ENCODE peak calls at places on chromosomes 16 and 17, in nine cellular contexts. V is progenitor cell of endocrine pancreas; D is adipocyte; U is left ventricle myocardium superior; P is effector memory CD4-positive, alpha-beta T cell; I is PC-3; T is SK-N-MC; G is activated CD4-positive, CD25-positive, alpha-beta regulatory T cell; E is kidney epithelial cell. N is an unnamed sample.

GRCh38 chr17:61402978-61403845 is 3.6 kb downstream of the TBX2 start:
- DNase-seq in V (no peak), D (peak; percentile 77), U (peak; percentile 53), P (no peak), I (no peak), T (no peak), G (no peak), E (no peak), N (no peak)

GRCh38 chr17:7552621-7553051 is 3.8 kb downstream of the TNFSF12 start:
- DNase-seq in V (no peak), D (no peak), U (no peak), P (peak; percentile 21), I (no peak), T (no peak), G (no peak), E (no peak), N (no peak)

GRCh38 chr17:20267459-20267842 is 199.9 kb downstream of the LGALS9B start:
- DNase-seq in V (no peak), D (no peak), U (no peak), P (no peak), I (no peak), T (no peak), G (no peak), E (no peak), N (peak; percentile 7)

GRCh38 chr17:81097134-81097942 is 62.4 kb downstream of the BAIAP2 start:
- DNase-seq in V (peak; percentile 43), D (peak; percentile 96), U (peak; percentile 89), P (peak; percentile 12), I (peak; percentile 81), T (no peak), G (no peak), E (no peak), N (no peak)

GRCh38 chr17:7081341-7082062 is 1.5 kb upstream of the CLEC10A start:
- DNase-seq in V (no peak), D (no peak), U (peak; percentile 39), P (no peak), I (no peak), T (no peak), G (no peak), E (no peak), N (no peak)

GRCh38 chr17:40104570-40105471 is 4.4 kb upstream of the NR1D1 start:
- DNase-seq in V (no peak), D (no peak), U (no peak), P (no peak), I (no peak), T (no peak), G (no peak), E (no peak), N (no peak)

GRCh38 chr17:79698086-79698690 is 32.6 kb upstream of the ENPP7 start:
- DNase-seq in V (no peak), D (no peak), U (no peak), P (no peak), I (peak; percentile 26), T (no peak), G (no peak), E (no peak), N (no peak)

GRCh38 chr16:8621572-8622314 is at the start of gene METTL22:
- DNase-seq in V (peak; percentile 93), D (peak; percentile 95), U (peak; percentile 98), P (peak; percentile 83), I (peak; percentile 82), T (no peak), G (peak; percentile 89), E (peak; percentile 50), N (peak; percentile 87)

GRCh38 chr16:3193221-3194212 is 5.5 kb downstream of the OR1F1 start:
- DNase-seq in V (no peak), D (no peak), U (no peak), P (no peak), I (peak; percentile 15), T (no peak), G (no peak), E (no peak), N (no peak)

GRCh38 chr17:45361976-45362375 is 45.2 kb upstream of the MAP3K14 start:
- DNase-seq in V (no peak), D (no peak), U (no peak), P (no peak), I (no peak), T (no peak), G (no peak), E (no peak), N (no peak)

GRCh38 chr16:28212532-28212873 is 738 bp upstream of the XPO6 start:
- DNase-seq in V (no peak), D (peak; percentile 22), U (no peak), P (no peak), I (peak; percentile 11), T (no peak), G (no peak), E (no peak), N (no peak)

GRCh38 chr16:14344292-14344691 is 273.2 kb downstream of the MRTFB start:
- DNase-seq in V (no peak), D (no peak), U (no peak), P (no peak), I (no peak), T (no peak), G (no peak), E (no peak), N (no peak)

GRCh38 chr16:66402591-66403230 is 24.4 kb upstream of the BEAN1 start:
- DNase-seq in V (no peak), D (no peak), U (peak; percentile 34), P (no peak), I (no peak), T (no peak), G (no peak), E (no peak), N (no peak)

GRCh38 chr17:51365090-51365489 is 104.7 kb downstream of the UTP18 start:
- DNase-seq in V (no peak), D (no peak), U (no peak), P (no peak), I (no peak), T (no peak), G (no peak), E (no peak), N (no peak)

GRCh38 chr16:89173629-89173921 is 2.0 kb downstream of the CDH15 start:
- DNase-seq in V (no peak), D (no peak), U (no peak), P (no peak), I (no peak), T (no peak), G (no peak), E (no peak), N (no peak)

GRCh38 chr17:3796822-3797170 is 4.2 kb downstream of the ITGAE start:
- DNase-seq in V (no peak), D (no peak), U (no peak), P (no peak), I (no peak), T (no peak), G (no peak), E (no peak), N (no peak)

GRCh38 chr16:82152192-82152591 is 17.8 kb downstream of the MPHOSPH6 start:
- DNase-seq in V (no peak), D (no peak), U (no peak), P (no peak), I (no peak), T (no peak), G (no peak), E (no peak), N (no peak)

N was measured in activated T-helper 1 cell treated with Interleukin-2 at 50 U/mL for 16 hours.